ENCODE peak calls at places on chromosomes 6 and 20, in five cellular contexts. U is lung microvascular endothelial cell, T is EL, W is DMS 273 treated with DMSO at 0.1 percent for 48 hours, B is nephron progenitor cell. P is an unnamed sample.

GRCh38 chr6:3419624-3420272 is 37.1 kb downstream of the SLC22A23 start:
- DNase-seq in W (no peak), T (peak; percentile 63), U (peak; percentile 33), B (no peak), P (no peak)

GRCh38 chr6:139841794-139842215 is 467.4 kb upstream of the CITED2 start:
- DNase-seq in T (no peak), U (no peak), W (no peak), B (no peak), P (no peak)

GRCh38 chr6:144897441-144897921 is 612.3 kb downstream of the UTRN start:
- DNase-seq in B (no peak), T (peak; percentile 96), W (no peak), U (peak; percentile 88), P (peak; percentile 28)

GRCh38 chr20:49136817-49137571 is 51.1 kb downstream of the STAU1 start:
- DNase-seq in B (no peak), U (no peak), T (no peak), W (no peak), P (no peak)

GRCh38 chr6:113447088-113447831 is 409.9 kb upstream of the MARCKS start:
- DNase-seq in B (no peak), T (peak; percentile 91), W (no peak), U (peak; percentile 84), P (peak; percentile 46)

GRCh38 chr6:13722880-13723279 is 11.2 kb upstream of the RANBP9 start:
- DNase-seq in T (no peak), B (no peak), U (no peak), W (no peak), P (no peak)

GRCh38 chr6:34924831-34925613 is 36.0 kb downstream of the ANKS1A start:
- DNase-seq in B (no peak), U (no peak), W (no peak), T (no peak), P (no peak)

GRCh38 chr6:139016337-139017213 is 12.0 kb upstream of the ABRACL start:
- DNase-seq in T (no peak), U (no peak), W (no peak), B (no peak), P (no peak)

GRCh38 chr6:151349651-151350270 is 41.6 kb downstream of the ZBTB2 start:
- DNase-seq in T (no peak), U (no peak), W (peak; percentile 99), B (no peak), P (no peak)

GRCh38 chr6:21781075-21781474 is 187.5 kb downstream of the SOX4 start:
- DNase-seq in B (no peak), W (no peak), T (no peak), U (no peak), P (no peak)

GRCh38 chr6:33075568-33076405 is at the start of gene HLA-DPB1:
- DNase-seq in U (peak; percentile 64), W (peak; percentile 50), B (no peak), T (peak; percentile 53), P (peak; percentile 18)

GRCh38 chr6:41736800-41737555 is 1.6 kb upstream of the TFEB start:
- DNase-seq in B (no peak), T (no peak), W (no peak), U (no peak), P (no peak)

GRCh38 chr6:13877116-13877515 is 47.6 kb upstream of the RNF182 start:
- DNase-seq in B (no peak), U (no peak), T (peak; percentile 38), W (no peak), P (no peak)

GRCh38 chr6:138537090-138537489 is 37.8 kb upstream of the NHSL1 start:
- DNase-seq in W (no peak), U (peak; percentile 56), B (no peak), T (no peak), P (peak; percentile 80)

GRCh38 chr6:39646751-39647420 is 78.3 kb downstream of the KIF6 start:
- DNase-seq in W (no peak), B (no peak), U (no peak), T (no peak), P (no peak)

GRCh38 chr6:111865049-111865585 is 8.1 kb downstream of the FYN start:
- DNase-seq in B (no peak), W (no peak), U (no peak), T (no peak), P (no peak)

GRCh38 chr6:24493945-24494725 is 634 bp upstream of the ALDH5A1 start:
- DNase-seq in U (no peak), T (no peak), B (no peak), W (no peak), P (no peak)

GRCh38 chr20:32580970-32581838 is 3.9 kb downstream of the NOL4L start:
- DNase-seq in U (no peak), T (no peak), B (no peak), W (no peak), P (no peak)

GRCh38 chr20:62350098-62350628 is 16.9 kb downstream of the LAMA5 start:
- DNase-seq in T (no peak), B (no peak), U (no peak), W (no peak), P (no peak)

GRCh38 chr6:54060286-54060685 is 51.0 kb upstream of the MLIP start:
- DNase-seq in B (no peak), T (peak; percentile 59), U (peak; percentile 54), W (no peak), P (no peak)

GRCh38 chr6:43369174-43370002 is at the start of gene ZNF318:
- DNase-seq in B (peak; percentile 95), U (peak; percentile 97), T (peak; percentile 98), W (peak; percentile 88), P (peak; percentile 94)

GRCh38 chr6:32153252-32153834 is 598 bp upstream of the PPT2 start:
- DNase-seq in U (no peak), T (peak; percentile 60), W (no peak), B (peak; percentile 68), P (no peak)

GRCh38 chr6:887583-888235 is 194.8 kb upstream of the EXOC2 start:
- DNase-seq in B (no peak), T (no peak), W (no peak), U (no peak), P (no peak)

GRCh38 chr6:111918825-111919224 is 45.6 kb upstream of the FYN start:
- DNase-seq in W (no peak), T (peak; percentile 85), U (peak; percentile 19), B (no peak), P (no peak)

GRCh38 chr6:34247481-34248197 is 1.2 kb downstream of the SMIM29 start:
- DNase-seq in B (no peak), U (no peak), T (no peak), W (no peak), P (no peak)

GRCh38 chr6:41442800-41443501 is 103.2 kb upstream of the FOXP4 start:
- DNase-seq in T (no peak), U (no peak), W (no peak), B (peak; percentile 92), P (no peak)

GRCh38 chr6:2866183-2866846 is 24.7 kb upstream of the SERPINB1 start:
- DNase-seq in B (no peak), W (no peak), T (no peak), U (no peak), P (no peak)

GRCh38 chr6:61751986-61752385 is 534.0 kb downstream of the KHDRBS2 start:
- DNase-seq in U (peak; percentile 90), W (no peak), B (no peak), T (no peak), P (no peak)

GRCh38 chr20:63356931-63357879 is 3.9 kb downstream of the CHRNA4 start:
- DNase-seq in T (no peak), U (no peak), B (no peak), W (no peak), P (no peak)

GRCh38 chr6:42891199-42891722 is 11.8 kb downstream of the RPL7L1 start:
- DNase-seq in B (no peak), T (no peak), U (no peak), W (no peak), P (no peak)

GRCh38 chr6:140546640-140547039 is 1172.2 kb upstream of the CITED2 start:
- DNase-seq in B (no peak), T (peak; percentile 79), U (peak; percentile 1), W (no peak), P (no peak)

GRCh38 chr6:16985484-16986284 is 116.2 kb upstream of the STMND1 start:
- DNase-seq in U (no peak), B (no peak), T (peak; percentile 84), W (no peak), P (no peak)

GRCh38 chr6:112640895-112641294 is 293.8 kb downstream of the RFPL4B start:
- DNase-seq in W (no peak), U (peak; percentile 61), B (no peak), T (peak; percentile 91), P (peak; percentile 48)

GRCh38 chr6:155604991-155605390 is 149.4 kb upstream of the NOX3 start:
- DNase-seq in T (peak; percentile 59), U (no peak), W (no peak), B (no peak), P (no peak)